ENCODE peak calls at places on chromosomes 11 and 22, in four cellular contexts. T is stimulated activated CD4-positive, alpha-beta T cell treated with anti-CD3 and anti-CD28 coated beads, TNF-alpha, amount 100 ng/mL, for 4 hours; X is MCF 10A; R is non-pigmented ciliary epithelial cell. M is an unnamed sample.

GRCh38 chr11:67356867-67357561 is 3.7 kb upstream of the POLD4 start:
- DNase-seq in R (no peak), X (peak; percentile 86), T (peak; percentile 39), M (peak; percentile 85)

GRCh38 chr11:35688023-35688422 is 25.4 kb downstream of the TRIM44 start:
- DNase-seq in T (no peak), R (no peak), X (no peak), M (no peak)

GRCh38 chr22:38314992-38315800 is 2.0 kb downstream of the CSNK1E start:
- DNase-seq in T (no peak), X (peak; percentile 34), R (no peak), M (no peak)

GRCh38 chr11:115342142-115342541 is 162.1 kb downstream of the CADM1 start:
- DNase-seq in R (no peak), X (no peak), T (no peak), M (no peak)

GRCh38 chr11:62149986-62150886 is 26.4 kb downstream of the INCENP start:
- DNase-seq in T (no peak), X (no peak), R (no peak), M (no peak)

GRCh38 chr11:95443386-95443785 is 212.4 kb upstream of the SESN3 start:
- DNase-seq in R (no peak), T (no peak), X (no peak), M (no peak)

GRCh38 chr11:66548041-66548440 is 1.3 kb downstream of the ACTN3 start:
- DNase-seq in R (no peak), X (no peak), T (no peak), M (no peak)

GRCh38 chr22:26418620-26419019 is 10.4 kb upstream of the ASPHD2 start:
- DNase-seq in X (no peak), R (no peak), T (no peak), M (no peak)

GRCh38 chr22:41725510-41726110 is 26.3 kb downstream of the MEI1 start:
- DNase-seq in R (no peak), T (no peak), X (no peak), M (no peak)

GRCh38 chr11:1285876-1286275 is 23.6 kb downstream of the TOLLIP start:
- DNase-seq in X (no peak), T (no peak), R (no peak), M (no peak)

GRCh38 chr11:101686514-101686913 is 102.7 kb upstream of the TRPC6 start:
- DNase-seq in X (peak; percentile 88), R (peak; percentile 23), T (no peak), M (no peak)

GRCh38 chr11:82465481-82465880 is 268.2 kb downstream of the FAM181B start:
- DNase-seq in R (no peak), T (no peak), X (no peak), M (no peak)

GRCh38 chr11:29685361-29685760 is 331.5 kb downstream of the KCNA4 start:
- DNase-seq in X (no peak), T (no peak), R (no peak), M (no peak)

GRCh38 chr11:75471134-75471943 is 38.3 kb upstream of the KLHL35 start:
- DNase-seq in R (no peak), T (no peak), X (no peak), M (no peak)

GRCh38 chr22:37454857-37455686 is 27.8 kb upstream of the ELFN2 start:
- DNase-seq in X (peak; percentile 72), R (peak; percentile 83), T (no peak), M (no peak)

GRCh38 chr11:70503201-70503877 is 105.0 kb downstream of the CTTN start:
- DNase-seq in T (no peak), R (no peak), X (no peak), M (no peak)

GRCh38 chr11:101487775-101488174 is 96.0 kb downstream of the TRPC6 start:
- DNase-seq in R (peak; percentile 17), X (peak; percentile 46), T (no peak), M (no peak)

GRCh38 chr11:104028476-104028875 is 8.0 kb upstream of the DDI1 start:
- DNase-seq in X (no peak), T (no peak), R (no peak), M (no peak)

GRCh38 chr11:124788521-124788920 is 11.7 kb downstream of the MSANTD2 start:
- DNase-seq in R (no peak), T (no peak), X (no peak), M (no peak)

GRCh38 chr11:76701701-76702100 is 31.2 kb upstream of the LRRC32 start:
- DNase-seq in T (no peak), X (peak; percentile 40), R (no peak), M (no peak)

GRCh38 chr11:115087791-115088190 is 409.5 kb downstream of the NXPE2 start:
- DNase-seq in R (no peak), T (no peak), X (no peak), M (no peak)

GRCh38 chr11:117949062-117949461 is 19.9 kb upstream of the TMPRSS13 start:
- DNase-seq in R (no peak), T (no peak), X (no peak), M (peak; percentile 43)

GRCh38 chr22:29780781-29781676 is 13.9 kb downstream of the UQCR10 start:
- DNase-seq in T (no peak), X (peak; percentile 42), R (peak; percentile 78), M (no peak)

GRCh38 chr22:46797355-46797754 is 34.9 kb downstream of the TBC1D22A start:
- DNase-seq in T (no peak), X (peak; percentile 12), R (peak; percentile 23), M (no peak)

M was measured in stimulated activated effector memory CD8-positive, alpha-beta T cell treated with anti-CD3 and anti-CD28 coated beads, Interleukin-12 subunit alpha, Interleukin-12 subunit beta, amount 100 ng/mL, for 72 hours.